ENCODE peak calls at places on chromosomes 13 and 19, in four cellular contexts. T is B cell, F is nephron progenitor cell, U is right cardiac atrium. I is an unnamed sample.

GRCh38 chr13:110699148-110700145 is 6.5 kb downstream of the CARS2 start:
- DNase-seq in U (no peak), T (no peak), F (no peak), I (no peak)

GRCh38 chr13:97502192-97502591 is 68.2 kb downstream of the RAP2A start:
- DNase-seq in T (no peak), F (no peak), U (peak; percentile 73), I (no peak)

GRCh38 chr19:54478677-54479266 is 5.7 kb upstream of the CDC42EP5 start:
- DNase-seq in U (no peak), F (peak; percentile 73), T (peak; percentile 48), I (peak; percentile 58)

GRCh38 chr13:108213946-108214345 is 1.4 kb downstream of the LIG4 start:
- DNase-seq in T (no peak), F (no peak), U (no peak), I (no peak)

GRCh38 chr19:50694815-50695145 is 24.8 kb downstream of the SHANK1 start:
- DNase-seq in T (no peak), U (no peak), F (no peak), I (no peak)

GRCh38 chr13:32491028-32491427 is 47.6 kb downstream of the N4BP2L2 start:
- DNase-seq in T (no peak), U (no peak), F (no peak), I (no peak)

GRCh38 chr19:13796301-13797057 is 1.2 kb downstream of the ZSWIM4 start:
- DNase-seq in U (peak; percentile 92), F (peak; percentile 36), T (no peak), I (no peak)

GRCh38 chr19:28563964-28564914 is 648.7 kb downstream of the UQCRFS1 start:
- DNase-seq in T (no peak), U (no peak), F (no peak), I (no peak)

GRCh38 chr13:51552027-51552426 is 32.2 kb upstream of the WDFY2 start:
- DNase-seq in U (no peak), F (no peak), T (no peak), I (no peak)

GRCh38 chr19:13986348-13986904 is 19.7 kb downstream of the RFX1 start:
- DNase-seq in U (peak; percentile 96), F (peak; percentile 77), T (peak; percentile 100), I (peak; percentile 49)

GRCh38 chr13:26202365-26202972 is 19.6 kb downstream of the RNF6 start:
- DNase-seq in F (no peak), T (no peak), U (no peak), I (no peak)

GRCh38 chr19:10682397-10683063 is 18.7 kb upstream of the QTRT1 start:
- DNase-seq in U (no peak), T (peak; percentile 21), F (no peak), I (no peak)

GRCh38 chr19:531753-532571 is at the start of gene CDC34:
- DNase-seq in T (peak; percentile 72), F (peak; percentile 30), U (no peak), I (no peak)

GRCh38 chr13:111904701-111905608 is 162.0 kb upstream of the SOX1 start:
- DNase-seq in F (no peak), T (no peak), U (no peak), I (no peak)

GRCh38 chr13:35475960-35476943 is at the start of gene MAB21L1:
- DNase-seq in U (peak; percentile 65), T (peak; percentile 36), F (peak; percentile 32), I (peak; percentile 34)

GRCh38 chr19:8071912-8072311 is 19.4 kb downstream of the CCL25 start:
- DNase-seq in T (no peak), U (no peak), F (no peak), I (no peak)

GRCh38 chr19:16088351-16088984 is 12.2 kb downstream of the TPM4 start:
- DNase-seq in U (peak; percentile 42), T (no peak), F (no peak), I (no peak)

GRCh38 chr13:99087954-99088491 is 110.2 kb upstream of the DOCK9 start:
- DNase-seq in U (no peak), F (peak; percentile 16), T (no peak), I (no peak)

GRCh38 chr13:73521291-73521626 is 462.5 kb downstream of the KLF5 start:
- DNase-seq in U (no peak), T (no peak), F (no peak), I (no peak)

GRCh38 chr13:111280666-111281577 is 39.5 kb upstream of the TEX29 start:
- DNase-seq in T (no peak), U (no peak), F (no peak), I (no peak)

GRCh38 chr13:95728957-95729356 is 52.0 kb downstream of the DNAJC3 start:
- DNase-seq in U (no peak), T (no peak), F (no peak), I (no peak)

GRCh38 chr13:76991796-76992547 is at the start of gene CLN5:
- DNase-seq in U (peak; percentile 98), F (peak; percentile 89), T (peak; percentile 95), I (peak; percentile 73)

GRCh38 chr13:51624695-51625345 is 40.6 kb downstream of the WDFY2 start:
- DNase-seq in U (no peak), T (no peak), F (no peak), I (no peak)

GRCh38 chr13:62176051-62176450 is 760.4 kb upstream of the PCDH20 start:
- DNase-seq in T (no peak), U (no peak), F (no peak), I (no peak)

GRCh38 chr19:13056052-13056660 is 46.5 kb downstream of the LYL1 start:
- DNase-seq in T (no peak), F (no peak), U (peak; percentile 90), I (no peak)

GRCh38 chr19:2476451-2477140 is 669 bp downstream of the GADD45B start:
- DNase-seq in T (peak; percentile 64), U (peak; percentile 79), F (peak; percentile 65), I (no peak)

GRCh38 chr19:9672893-9673292 is 2.0 kb downstream of the ZNF562 start:
- DNase-seq in F (no peak), T (no peak), U (no peak), I (no peak)

GRCh38 chr13:68099616-68100015 is 869.5 kb upstream of the PCDH9 start:
- DNase-seq in U (no peak), F (no peak), T (no peak), I (no peak)

GRCh38 chr19:55228403-55229031 is at the start of gene TMEM86B:
- DNase-seq in U (no peak), T (peak; percentile 37), F (no peak), I (no peak)

GRCh38 chr13:109790071-109790470 is 3.7 kb upstream of the IRS2 start:
- DNase-seq in F (no peak), T (no peak), U (no peak), I (no peak)

GRCh38 chr13:23086951-23087350 is 93.8 kb upstream of the SGCG start:
- DNase-seq in F (no peak), U (no peak), T (no peak), I (no peak)

GRCh38 chr19:3785938-3786824 is at the start of gene MATK:
- DNase-seq in U (no peak), F (no peak), T (peak; percentile 82), I (no peak)

GRCh38 chr13:95641961-95642621 is 2.4 kb downstream of the DZIP1 start:
- DNase-seq in F (peak; percentile 59), U (peak; percentile 78), T (peak; percentile 14), I (no peak)